ENCODE peak calls at places on chromosomes 2 and 18, in six cellular contexts. B is heart right ventricle; W is adrenal gland; Q is esophagus squamous epithelium; R is CD8-positive, alpha-beta memory T cell; F is colonic mucosa. X is an unnamed sample.

GRCh38 chr2:128738446-128739110 is 419.9 kb upstream of the HS6ST1 start:
- DNase-seq in Q (no peak), F (no peak), W (peak; percentile 27), B (no peak), R (no peak), X (no peak)

GRCh38 chr2:169799555-169799954 is 884 bp downstream of the SSB start:
- DNase-seq in F (no peak), Q (no peak), W (no peak), R (no peak), B (no peak), X (no peak)

GRCh38 chr2:232927793-232928563 is 57.9 kb downstream of the SNORC start:
- DNase-seq in Q (no peak), W (no peak), B (no peak), R (no peak), F (no peak), X (no peak)

GRCh38 chr2:25664531-25665307 is 8.7 kb downstream of the DTNB start:
- DNase-seq in F (peak; percentile 64), R (no peak), B (peak; percentile 11), W (peak; percentile 79), Q (no peak), X (peak; percentile 70)

GRCh38 chr2:108535380-108535677 is 1.1 kb downstream of the LIMS1 start:
- DNase-seq in R (no peak), F (no peak), Q (no peak), B (no peak), W (no peak), X (no peak)

GRCh38 chr2:47022399-47022798 is 106.8 kb upstream of the MCFD2 start:
- DNase-seq in F (no peak), Q (no peak), W (no peak), R (no peak), B (no peak), X (no peak)

GRCh38 chr2:206642075-206643025 is at the start of gene FAM237A:
- DNase-seq in F (peak; percentile 21), B (peak; percentile 7), Q (no peak), W (no peak), R (no peak), X (peak; percentile 62)

GRCh38 chr2:69815717-69816116 is 13.7 kb upstream of the GMCL1 start:
- DNase-seq in Q (no peak), R (no peak), B (no peak), F (no peak), W (no peak), X (no peak)

GRCh38 chr2:160205511-160205910 is 5.4 kb upstream of the ITGB6 start:
- DNase-seq in B (no peak), Q (peak; percentile 31), W (peak; percentile 92), R (no peak), F (peak; percentile 91), X (peak; percentile 59)

GRCh38 chr2:6233932-6234331 is 541.7 kb downstream of the SOX11 start:
- DNase-seq in W (no peak), B (no peak), Q (no peak), F (no peak), R (no peak), X (no peak)

GRCh38 chr2:10556271-10557140 is 108.4 kb upstream of the ODC1 start:
- DNase-seq in B (no peak), F (no peak), R (no peak), Q (no peak), W (no peak), X (no peak)

GRCh38 chr2:109160714-109161440 is 31.9 kb downstream of the SH3RF3 start:
- DNase-seq in W (no peak), R (no peak), Q (no peak), F (no peak), B (no peak), X (no peak)

GRCh38 chr2:231052494-231053451 is 3.9 kb upstream of the PSMD1 start:
- DNase-seq in Q (peak; percentile 15), F (peak; percentile 89), R (peak; percentile 78), W (peak; percentile 89), B (peak; percentile 84), X (peak; percentile 91)

GRCh38 chr18:38007931-38008330 is 442.3 kb upstream of the CELF4 start:
- DNase-seq in F (no peak), R (no peak), B (no peak), Q (no peak), W (no peak), X (no peak)

GRCh38 chr2:3408781-3409180 is 29.3 kb downstream of the TRAPPC12 start:
- DNase-seq in F (no peak), W (no peak), Q (no peak), B (no peak), R (no peak), X (no peak)

GRCh38 chr2:207421661-207422060 is 108.1 kb upstream of the CREB1 start:
- DNase-seq in Q (no peak), R (no peak), F (no peak), W (no peak), B (no peak), X (no peak)

GRCh38 chr2:21892140-21892539 is 768.4 kb downstream of the TDRD15 start:
- DNase-seq in R (no peak), F (no peak), Q (no peak), B (no peak), W (no peak), X (no peak)

GRCh38 chr2:102155703-102156515 is 13.4 kb downstream of the IL1R1 start:
- DNase-seq in Q (no peak), B (no peak), R (no peak), W (peak; percentile 85), F (no peak), X (no peak)

GRCh38 chr2:102158336-102158735 is 15.8 kb downstream of the IL1R1 start:
- DNase-seq in R (no peak), Q (no peak), B (no peak), W (no peak), F (no peak), X (no peak)

GRCh38 chr2:102154364-102154763 is 11.8 kb downstream of the IL1R1 start:
- DNase-seq in R (no peak), W (no peak), F (no peak), Q (no peak), B (no peak), X (no peak)

GRCh38 chr2:102155131-102155702 is 12.7 kb downstream of the IL1R1 start:
- DNase-seq in F (no peak), R (no peak), Q (no peak), W (no peak), B (no peak), X (no peak)

GRCh38 chr2:102159295-102159694 is 16.7 kb downstream of the IL1R1 start:
- DNase-seq in Q (no peak), R (no peak), W (no peak), B (no peak), F (no peak), X (no peak)
- H3K4me1 ChIP-seq in Q (peaks cover 12% of the 10 kb centered on the region), R (no peaks in the 10 kb centered on the region), W (peaks cover 22% of the 10 kb centered on the region), B (no peaks in the 10 kb centered on the region), F (no peaks in the 10 kb centered on the region), X (peaks cover 32% of the 10 kb centered on the region)

GRCh38 chr18:35114305-35114704 is 73.1 kb downstream of the MAPRE2 start:
- DNase-seq in W (no peak), R (no peak), F (no peak), B (no peak), Q (no peak), X (no peak)

GRCh38 chr18:35112696-35113095 is 71.5 kb downstream of the MAPRE2 start:
- DNase-seq in F (no peak), W (no peak), Q (no peak), R (no peak), B (no peak), X (no peak)

GRCh38 chr18:35110554-35111058 is 69.4 kb downstream of the MAPRE2 start:
- DNase-seq in B (no peak), F (no peak), W (no peak), R (no peak), Q (no peak), X (no peak)

GRCh38 chr18:35110037-35110436 is 68.8 kb downstream of the MAPRE2 start:
- DNase-seq in Q (no peak), W (no peak), F (no peak), B (no peak), R (no peak), X (no peak)

GRCh38 chr18:35111086-35111485 is 69.9 kb downstream of the MAPRE2 start:
- DNase-seq in F (no peak), Q (no peak), B (no peak), R (no peak), W (no peak), X (no peak)
- H3K4me1 ChIP-seq in F (no peaks in the 10 kb centered on the region), Q (no peaks in the 10 kb centered on the region), B (no peaks in the 10 kb centered on the region), R (peaks cover 12% of the 10 kb centered on the region), W (peaks cover 31% of the 10 kb centered on the region), X (no peaks in the 10 kb centered on the region)

DNA sequence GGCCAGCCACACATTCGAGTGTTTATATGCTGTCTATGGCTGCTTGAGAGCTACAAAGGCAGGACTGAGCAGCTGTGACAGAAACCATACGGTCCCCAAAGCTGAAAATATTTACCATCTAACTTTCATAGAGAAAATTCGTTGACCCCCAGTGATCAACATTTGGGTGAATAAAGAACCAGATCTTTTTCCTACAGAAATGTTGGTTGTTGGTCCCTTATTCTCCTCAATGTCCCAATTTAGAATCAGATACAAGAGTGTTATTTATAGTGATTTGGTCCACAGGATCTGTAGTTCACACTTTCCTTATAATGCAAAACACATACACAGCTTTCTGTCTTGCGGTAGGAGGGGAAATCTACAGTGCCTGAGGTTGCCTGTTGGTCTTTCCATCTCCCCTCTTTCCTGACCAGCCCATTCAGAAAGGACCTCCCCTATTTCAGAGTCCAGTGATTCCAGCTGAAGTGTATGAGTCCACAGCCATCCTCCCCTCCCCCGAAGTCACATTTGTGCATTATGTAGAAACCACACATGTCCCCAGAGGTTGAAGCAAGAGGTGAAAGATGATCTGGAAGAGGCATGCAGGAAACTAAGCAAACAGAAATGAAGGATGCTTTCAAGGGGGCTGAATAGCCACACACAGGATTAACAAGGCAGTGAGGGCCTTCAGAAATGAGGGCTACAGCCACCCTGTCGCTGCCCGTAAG is 61.9 kb downstream of the SPRED2 start:
- DNase-seq in W (no peak), B (no peak), Q (no peak), R (no peak), F (peak; percentile 9), X (no peak)
- H3K4me1 ChIP-seq in W (peaks cover 24% of the 10 kb centered on the region), B (peaks cover 8% of the 10 kb centered on the region), Q (peaks cover 1% of the 10 kb centered on the region), R (no peaks in the 10 kb centered on the region), F (peaks cover 10% of the 10 kb centered on the region), X (peaks cover 34% of the 10 kb centered on the region)

GRCh38 chr2:201151127-201152074 is 31.5 kb upstream of the CASP10 start:
- DNase-seq in Q (no peak), F (no peak), B (no peak), R (no peak), W (no peak), X (no peak)

GRCh38 chr2:201149064-201149820 is 33.3 kb downstream of the CFLAR start:
- DNase-seq in B (no peak), F (peak; percentile 49), Q (no peak), W (no peak), R (no peak), X (no peak)

GRCh38 chr2:201150454-201151020 is 32.4 kb upstream of the CASP10 start:
- DNase-seq in F (no peak), B (no peak), R (no peak), Q (no peak), W (no peak), X (no peak)

GRCh38 chr2:201144101-201145051 is 28.4 kb downstream of the CFLAR start:
- DNase-seq in F (no peak), R (no peak), B (no peak), Q (no peak), W (no peak), X (no peak)

DNA sequence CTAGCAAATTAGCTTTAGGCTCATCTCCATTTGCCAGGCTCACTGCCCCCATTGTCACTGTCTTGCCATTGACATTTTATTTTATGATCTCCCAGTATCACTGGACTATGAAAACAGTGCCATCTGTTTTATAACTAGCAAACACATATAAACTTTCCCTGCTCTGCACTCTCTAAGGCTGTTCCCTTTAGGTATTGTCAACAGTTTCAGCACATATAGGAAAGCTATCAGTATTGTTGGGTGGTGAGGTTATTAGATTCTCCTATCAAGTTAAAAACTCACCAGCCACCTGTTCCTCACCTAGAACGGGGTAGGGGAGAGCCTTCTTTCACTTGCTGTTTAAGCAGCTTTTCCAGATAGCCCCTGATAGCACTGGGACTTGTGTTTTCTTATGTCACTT is 32.5 kb downstream of the CFLAR start:
- DNase-seq in W (no peak), Q (no peak), B (no peak), F (no peak), R (no peak), X (no peak)
- H3K4me1 ChIP-seq in W (peaks cover 54% of the 10 kb centered on the region), Q (no peaks in the 10 kb centered on the region), B (peaks cover 6% of the 10 kb centered on the region), F (peaks cover 18% of the 10 kb centered on the region), R (peaks cover 12% of the 10 kb centered on the region), X (peaks cover 15% of the 10 kb centered on the region)